ENCODE peak calls at places on chromosomes 1 and 21, in four cellular contexts. One of them, this sample, is unnamed.

GRCh38 chr1:2290171-2290578 is 62.1 kb downstream of the SKI start:
- DNase-seq in ovary: no peak
- DNase-seq in uterus: no peak
- DNase-seq in fibroblast of lung: no peak
- DNase-seq in this sample: no peak

GRCh38 chr1:109785446-109786106 is 21.9 kb upstream of the EPS8L3 start:
- DNase-seq in ovary: peak; percentile 11
- DNase-seq in uterus: no peak
- DNase-seq in fibroblast of lung: no peak
- DNase-seq in this sample: no peak

GRCh38 chr1:94727846-94728715 is 92.1 kb upstream of the SLC44A3 start:
- DNase-seq in uterus: no peak
- DNase-seq in fibroblast of lung: peak; percentile 94
- DNase-seq in ovary: peak; percentile 64
- DNase-seq in this sample: peak; percentile 76

GRCh38 chr1:101004061-101004460 is 21.5 kb downstream of the DPH5 start:
- DNase-seq in fibroblast of lung: peak; percentile 77
- DNase-seq in ovary: no peak
- DNase-seq in uterus: no peak
- DNase-seq in this sample: no peak

GRCh38 chr1:54124472-54124871 is 28.3 kb downstream of the CDCP2 start:
- DNase-seq in uterus: no peak
- DNase-seq in fibroblast of lung: no peak
- DNase-seq in ovary: no peak
- DNase-seq in this sample: no peak

GRCh38 chr21:36059823-36060158 is 535 bp downstream of the SETD4 start:
- DNase-seq in uterus: no peak
- DNase-seq in ovary: no peak
- DNase-seq in fibroblast of lung: no peak
- DNase-seq in this sample: no peak

GRCh38 chr21:35738342-35738961 is 321.9 kb downstream of the SETD4 start:
- DNase-seq in fibroblast of lung: no peak
- DNase-seq in ovary: no peak
- DNase-seq in uterus: peak; percentile 18
- DNase-seq in this sample: no peak

GRCh38 chr21:46459356-46460112 is 843 bp downstream of the DIP2A start:
- DNase-seq in ovary: peak; percentile 52
- DNase-seq in uterus: peak; percentile 29
- DNase-seq in fibroblast of lung: peak; percentile 44
- DNase-seq in this sample: no peak

GRCh38 chr1:39890267-39890666 is 7.0 kb upstream of the TRIT1 start:
- DNase-seq in uterus: no peak
- DNase-seq in fibroblast of lung: no peak
- DNase-seq in ovary: no peak
- DNase-seq in this sample: no peak

GRCh38 chr1:18556364-18556763 is 74.3 kb upstream of the PAX7 start:
- DNase-seq in uterus: no peak
- DNase-seq in fibroblast of lung: peak; percentile 20
- DNase-seq in ovary: no peak
- DNase-seq in this sample: no peak

GRCh38 chr1:212667223-212668139 is 32.2 kb downstream of the BATF3 start:
- DNase-seq in uterus: peak; percentile 42
- DNase-seq in fibroblast of lung: peak; percentile 93
- DNase-seq in ovary: peak; percentile 38
- DNase-seq in this sample: peak; percentile 88

GRCh38 chr1:25642710-25643109 is 26.1 kb downstream of the MAN1C1 start:
- DNase-seq in fibroblast of lung: peak; percentile 65
- DNase-seq in ovary: no peak
- DNase-seq in uterus: no peak
- DNase-seq in this sample: peak; percentile 25

GRCh38 chr1:71080178-71080781 is 555 bp downstream of the ZRANB2 start:
- DNase-seq in ovary: no peak
- DNase-seq in uterus: no peak
- DNase-seq in fibroblast of lung: peak; percentile 25
- DNase-seq in this sample: no peak

GRCh38 chr1:221778535-221779142 is 36.8 kb upstream of the DUSP10 start:
- DNase-seq in uterus: no peak
- DNase-seq in fibroblast of lung: no peak
- DNase-seq in ovary: no peak
- DNase-seq in this sample: no peak

GRCh38 chr1:221776495-221777413 is 34.9 kb upstream of the DUSP10 start:
- DNase-seq in fibroblast of lung: no peak
- DNase-seq in ovary: no peak
- DNase-seq in uterus: no peak
- DNase-seq in this sample: no peak

GRCh38 chr1:221779771-221780170 is 37.9 kb upstream of the DUSP10 start:
- DNase-seq in uterus: no peak
- DNase-seq in ovary: no peak
- DNase-seq in fibroblast of lung: no peak
- DNase-seq in this sample: no peak

GRCh38 chr1:221778125-221778524 is 36.2 kb upstream of the DUSP10 start:
- DNase-seq in ovary: no peak
- DNase-seq in fibroblast of lung: no peak
- DNase-seq in uterus: no peak
- DNase-seq in this sample: no peak

DNA sequence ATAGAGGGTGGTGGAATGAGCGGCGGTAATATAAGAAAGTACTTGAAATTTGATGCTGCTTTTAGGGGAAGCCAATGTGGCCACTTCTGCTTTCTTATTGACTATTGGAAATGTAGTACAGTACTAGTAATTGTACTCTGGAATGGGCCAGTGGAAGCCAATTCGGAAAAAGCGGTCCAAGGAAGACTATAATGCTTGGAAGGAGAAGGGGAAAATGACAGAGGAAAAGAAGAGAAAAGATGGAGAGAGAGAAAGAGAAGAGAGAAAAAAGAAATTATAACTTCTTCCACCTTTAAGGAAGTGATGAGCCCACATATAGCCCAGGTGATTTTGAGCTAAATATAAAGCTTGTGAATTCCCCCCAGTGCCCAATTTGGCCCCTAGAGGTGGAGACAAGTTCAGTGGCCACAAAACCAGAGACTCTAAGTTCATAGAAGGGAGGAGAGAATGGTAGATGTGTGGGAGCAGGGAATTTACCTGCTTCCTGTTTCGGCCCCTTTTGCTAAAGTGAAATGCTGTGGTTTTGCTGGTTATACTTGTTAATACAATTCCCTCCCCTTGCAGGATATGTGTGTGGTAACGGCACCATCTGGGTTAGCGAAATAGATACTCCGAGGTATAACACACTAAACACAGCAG is 35.7 kb upstream of the DUSP10 start:
- DNase-seq in fibroblast of lung: no peak
- DNase-seq in ovary: no peak
- DNase-seq in uterus: no peak
- DNase-seq in this sample: no peak
- TF ChIP-seq CTCF in fibroblast of lung: no peak
- TF ChIP-seq CTCF in ovary: no peak
- TF ChIP-seq CTCF in uterus: no peak
- TF ChIP-seq CTCF in this sample: no peak

GRCh38 chr1:32240140-32240951 is 6.7 kb upstream of the FAM167B start:
- DNase-seq in ovary: peak; percentile 82
- DNase-seq in fibroblast of lung: peak; percentile 48
- DNase-seq in uterus: peak; percentile 79
- DNase-seq in this sample: no peak
- TF ChIP-seq CTCF in ovary: peak; percentile 39
- TF ChIP-seq CTCF in fibroblast of lung: peak; percentile 27
- TF ChIP-seq CTCF in uterus: peak; percentile 39
- TF ChIP-seq CTCF in this sample: peak; percentile 34

DNA sequence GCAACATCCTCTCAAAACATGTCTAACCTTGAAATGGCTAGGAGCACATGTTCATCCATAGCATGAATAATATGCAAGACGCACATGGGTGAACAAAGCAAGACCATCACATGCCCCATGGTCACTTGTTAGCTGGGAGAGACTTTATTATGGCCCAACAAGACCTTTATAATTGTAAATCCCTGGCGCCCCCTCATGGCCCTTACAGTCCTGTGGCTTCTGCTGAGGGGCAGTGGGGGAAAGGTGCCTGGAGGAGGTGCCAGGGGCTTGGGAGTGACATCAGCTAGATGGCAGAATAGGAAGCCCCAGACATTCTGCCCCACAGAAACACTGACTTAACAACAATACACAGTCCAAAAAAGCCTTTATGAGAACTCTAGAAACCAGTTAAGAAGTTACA is 51.7 kb downstream of the CSMD2 start:
- DNase-seq in uterus: no peak
- DNase-seq in fibroblast of lung: no peak
- DNase-seq in ovary: no peak
- DNase-seq in this sample: no peak
- TF ChIP-seq CTCF in uterus: no peak
- TF ChIP-seq CTCF in fibroblast of lung: no peak
- TF ChIP-seq CTCF in ovary: no peak
- TF ChIP-seq CTCF in this sample: peak; percentile 18

GRCh38 chr1:246825557-246826175 is 101.5 kb downstream of the SCCPDH start:
- DNase-seq in uterus: no peak
- DNase-seq in ovary: no peak
- DNase-seq in fibroblast of lung: no peak
- DNase-seq in this sample: no peak

GRCh38 chr1:246828818-246829217 is 102.9 kb downstream of the AHCTF1 start:
- DNase-seq in uterus: no peak
- DNase-seq in fibroblast of lung: no peak
- DNase-seq in ovary: no peak
- DNase-seq in this sample: no peak

GRCh38 chr1:246831543-246831942 is 100.2 kb downstream of the AHCTF1 start:
- DNase-seq in fibroblast of lung: no peak
- DNase-seq in ovary: no peak
- DNase-seq in uterus: no peak
- DNase-seq in this sample: no peak

GRCh38 chr1:246827396-246827795 is 103.2 kb downstream of the SCCPDH start:
- DNase-seq in fibroblast of lung: no peak
- DNase-seq in uterus: no peak
- DNase-seq in ovary: no peak
- DNase-seq in this sample: no peak
- TF ChIP-seq CTCF in fibroblast of lung: no peak
- TF ChIP-seq CTCF in uterus: no peak
- TF ChIP-seq CTCF in ovary: no peak
- TF ChIP-seq CTCF in this sample: no peak

GRCh38 chr1:44808063-44808937 is at the start of gene BTBD19:
- DNase-seq in uterus: peak; percentile 91
- DNase-seq in fibroblast of lung: peak; percentile 95
- DNase-seq in ovary: peak; percentile 93
- DNase-seq in this sample: peak; percentile 83

GRCh38 chr1:44810101-44810761 is 1.9 kb downstream of the BTBD19 start:
- DNase-seq in uterus: peak; percentile 62
- DNase-seq in fibroblast of lung: no peak
- DNase-seq in ovary: peak; percentile 57
- DNase-seq in this sample: no peak

GRCh38 chr1:44807364-44808062 is 362 bp upstream of the DYNLT4 start:
- DNase-seq in ovary: peak; percentile 99
- DNase-seq in fibroblast of lung: peak; percentile 99
- DNase-seq in uterus: peak; percentile 97
- DNase-seq in this sample: peak; percentile 99

GRCh38 chr1:44811234-44811633 is 2.9 kb downstream of the BTBD19 start:
- DNase-seq in fibroblast of lung: no peak
- DNase-seq in ovary: no peak
- DNase-seq in uterus: peak; percentile 13
- DNase-seq in this sample: no peak

GRCh38 chr1:44808938-44809917 is 905 bp downstream of the BTBD19 start:
- DNase-seq in fibroblast of lung: peak; percentile 62
- DNase-seq in uterus: peak; percentile 69
- DNase-seq in ovary: peak; percentile 67
- DNase-seq in this sample: no peak
- TF ChIP-seq CTCF in fibroblast of lung: no peak
- TF ChIP-seq CTCF in uterus: no peak
- TF ChIP-seq CTCF in ovary: no peak
- TF ChIP-seq CTCF in this sample: peak; percentile 21

GRCh38 chr1:170664828-170665617 is 1.1 kb downstream of the PRRX1 start:
- DNase-seq in ovary: peak; percentile 57
- DNase-seq in fibroblast of lung: peak; percentile 74
- DNase-seq in uterus: peak; percentile 48
- DNase-seq in this sample: no peak
- TF ChIP-seq CTCF in ovary: peak; percentile 37
- TF ChIP-seq CTCF in fibroblast of lung: peak; percentile 40
- TF ChIP-seq CTCF in uterus: no peak
- TF ChIP-seq CTCF in this sample: peak; percentile 12

DNA sequence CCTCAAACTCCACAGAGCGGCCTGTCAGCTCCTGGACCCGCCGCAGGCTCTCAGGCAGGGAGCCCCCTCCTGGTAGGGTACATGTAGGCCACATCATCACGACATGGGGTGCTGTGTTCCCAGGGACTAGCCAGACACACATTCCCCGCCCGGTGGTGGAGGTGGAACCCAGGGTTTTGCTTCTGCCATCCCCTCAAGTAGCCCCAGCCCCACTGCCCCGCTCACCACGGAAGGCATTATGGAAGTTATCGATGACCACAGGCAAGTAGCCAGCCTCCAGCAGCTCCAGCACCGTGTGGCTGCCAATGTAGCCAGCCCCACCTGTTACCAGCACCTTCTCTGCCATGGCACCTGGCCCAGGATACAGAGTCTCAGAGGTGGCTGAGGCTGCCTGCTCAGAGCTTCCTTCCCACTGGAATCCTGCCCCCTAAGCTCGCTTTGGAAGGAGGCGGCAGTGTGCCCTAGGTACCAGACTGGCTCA is 1.9 kb downstream of the GALE start:
- DNase-seq in fibroblast of lung: no peak
- DNase-seq in ovary: no peak
- DNase-seq in uterus: no peak
- DNase-seq in this sample: no peak
- TF ChIP-seq CTCF in fibroblast of lung: no peak
- TF ChIP-seq CTCF in ovary: no peak
- TF ChIP-seq CTCF in uterus: no peak
- TF ChIP-seq CTCF in this sample: no peak

GRCh38 chr21:18041012-18041411 is 203.6 kb upstream of the CHODL start:
- DNase-seq in ovary: no peak
- DNase-seq in uterus: no peak
- DNase-seq in fibroblast of lung: no peak
- DNase-seq in this sample: no peak
- TF ChIP-seq CTCF in ovary: no peak
- TF ChIP-seq CTCF in uterus: peak; percentile 17
- TF ChIP-seq CTCF in fibroblast of lung: peak; percentile 27
- TF ChIP-seq CTCF in this sample: no peak

GRCh38 chr21:32534113-32534512 is 51.2 kb downstream of the TCP10L start:
- DNase-seq in uterus: no peak
- DNase-seq in fibroblast of lung: no peak
- DNase-seq in ovary: no peak
- DNase-seq in this sample: no peak
- TF ChIP-seq CTCF in uterus: no peak
- TF ChIP-seq CTCF in fibroblast of lung: no peak
- TF ChIP-seq CTCF in ovary: no peak
- TF ChIP-seq CTCF in this sample: no peak

DNA sequence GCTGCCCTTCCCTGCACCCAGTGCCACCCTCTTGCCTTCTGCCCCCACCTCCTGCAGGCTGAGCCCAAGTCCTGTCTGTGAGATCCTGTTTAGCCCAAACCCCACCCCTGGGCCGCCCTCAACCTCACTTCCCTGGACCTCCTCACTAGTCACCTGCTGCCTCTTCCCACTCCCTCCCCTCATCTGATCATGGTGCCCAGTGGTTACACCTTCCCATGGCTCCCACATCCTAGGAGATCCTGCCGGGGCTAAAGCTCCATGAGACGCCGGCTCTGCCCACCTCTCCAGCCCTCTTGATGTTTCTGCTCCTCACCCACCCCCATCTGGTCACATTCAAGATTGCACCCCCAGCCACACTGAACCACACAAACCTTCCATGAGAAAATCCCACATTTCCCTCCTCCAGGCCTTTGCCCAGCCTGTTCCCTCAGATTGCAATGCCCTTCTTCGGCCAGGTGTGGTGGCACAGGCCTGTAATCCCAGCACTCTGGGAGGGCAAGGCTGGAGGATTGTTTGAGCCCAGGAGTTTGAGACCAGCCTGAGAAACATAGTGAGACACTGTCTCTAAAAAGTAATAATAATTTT is 17.0 kb downstream of the TTC39A start:
- DNase-seq in ovary: no peak
- DNase-seq in fibroblast of lung: no peak
- DNase-seq in uterus: no peak
- DNase-seq in this sample: no peak
- TF ChIP-seq CTCF in ovary: no peak
- TF ChIP-seq CTCF in fibroblast of lung: peak; percentile 19
- TF ChIP-seq CTCF in uterus: no peak
- TF ChIP-seq CTCF in this sample: no peak

This sample was measured in AG09319.